ENCODE peak calls at places on chromosomes 13 and 19, in five cellular contexts. T, D, H, X and Z are unnamed samples.

GRCh38 chr19:10748195-10748923 is 30.5 kb downstream of the DNM2 start:
- DNase-seq in D (no peak), H (no peak), X (no peak), T (no peak), Z (no peak)

GRCh38 chr13:47332149-47332548 is 435.3 kb upstream of the HTR2A start:
- DNase-seq in H (no peak), D (no peak), T (no peak), X (no peak), Z (no peak)

GRCh38 chr19:13342672-13343071 is 163.6 kb downstream of the CACNA1A start:
- DNase-seq in T (no peak), X (no peak), D (no peak), H (no peak), Z (no peak)

GRCh38 chr13:70183041-70183440 is 74.8 kb upstream of the KLHL1 start:
- DNase-seq in D (peak; percentile 19), H (no peak), X (no peak), T (no peak), Z (no peak)

GRCh38 chr19:6819323-6819722 is 46.8 kb downstream of the VAV1 start:
- DNase-seq in D (no peak), H (no peak), T (no peak), X (no peak), Z (no peak)

GRCh38 chr13:42474954-42475353 is 99.0 kb upstream of the TNFSF11 start:
- DNase-seq in H (no peak), X (no peak), T (no peak), D (no peak), Z (peak; percentile 19)

GRCh38 chr19:32227561-32228165 is 117.7 kb upstream of the ZNF507 start:
- DNase-seq in H (no peak), D (no peak), T (no peak), X (peak; percentile 14), Z (no peak)

GRCh38 chr13:34137200-34137599 is 319.3 kb downstream of the RFC3 start:
- DNase-seq in T (no peak), X (no peak), D (no peak), H (no peak), Z (no peak)

GRCh38 chr13:97018029-97018819 is 23.9 kb upstream of the OXGR1 start:
- DNase-seq in H (peak; percentile 40), T (no peak), D (peak; percentile 39), X (peak; percentile 63), Z (peak; percentile 74)

GRCh38 chr19:16791942-16792341 is 37.3 kb upstream of the SIN3B start:
- DNase-seq in T (no peak), X (no peak), H (no peak), D (no peak), Z (peak; percentile 38)
- H3K4me1 ChIP-seq in T (no peaks in the 10 kb centered on the region), X (no peaks in the 10 kb centered on the region), H (no peaks in the 10 kb centered on the region), D (no peaks in the 10 kb centered on the region), Z (no peaks in the 10 kb centered on the region)

DNA sequence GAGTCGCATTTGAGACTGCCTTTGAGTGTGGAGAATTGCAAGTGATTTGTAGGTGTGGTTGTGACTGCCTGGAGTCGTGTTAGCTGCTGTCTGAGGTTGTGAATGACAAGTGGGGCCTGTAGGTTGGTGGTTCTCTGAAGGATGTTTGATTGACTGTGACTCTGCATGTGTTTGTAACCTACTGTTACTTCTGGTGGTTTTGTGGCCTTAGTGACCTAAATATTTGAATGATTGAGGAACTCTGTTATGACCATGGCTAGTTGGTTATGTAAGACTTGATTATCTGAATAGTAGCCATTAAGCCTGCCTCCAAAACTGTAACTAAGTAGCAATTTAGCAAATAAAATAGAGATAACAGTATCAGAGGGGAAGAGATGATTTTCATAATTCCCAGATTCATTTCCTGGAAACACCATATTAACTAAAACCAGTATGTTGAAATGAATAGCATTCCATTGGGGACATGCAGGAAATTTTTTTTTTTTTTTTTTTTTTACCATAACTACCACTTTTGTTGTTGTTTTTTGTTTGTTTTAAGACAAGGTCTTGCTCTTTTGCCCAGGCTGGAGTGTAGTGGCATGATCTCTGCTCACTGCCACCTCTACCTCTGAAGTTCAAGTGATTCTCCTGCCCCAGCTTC is 846 bp downstream of the ZNF382 start:
- DNase-seq in D (peak; percentile 23), H (no peak), X (peak; percentile 44), T (no peak), Z (no peak)
- H3K4me3 ChIP-seq in D (peak overlapping the region; percentile 49), H (no peak overlapping the region), X (peak overlapping the region; percentile 88), T (peak overlapping the region; percentile 59), Z (peak overlapping the region; percentile 71)

DNA sequence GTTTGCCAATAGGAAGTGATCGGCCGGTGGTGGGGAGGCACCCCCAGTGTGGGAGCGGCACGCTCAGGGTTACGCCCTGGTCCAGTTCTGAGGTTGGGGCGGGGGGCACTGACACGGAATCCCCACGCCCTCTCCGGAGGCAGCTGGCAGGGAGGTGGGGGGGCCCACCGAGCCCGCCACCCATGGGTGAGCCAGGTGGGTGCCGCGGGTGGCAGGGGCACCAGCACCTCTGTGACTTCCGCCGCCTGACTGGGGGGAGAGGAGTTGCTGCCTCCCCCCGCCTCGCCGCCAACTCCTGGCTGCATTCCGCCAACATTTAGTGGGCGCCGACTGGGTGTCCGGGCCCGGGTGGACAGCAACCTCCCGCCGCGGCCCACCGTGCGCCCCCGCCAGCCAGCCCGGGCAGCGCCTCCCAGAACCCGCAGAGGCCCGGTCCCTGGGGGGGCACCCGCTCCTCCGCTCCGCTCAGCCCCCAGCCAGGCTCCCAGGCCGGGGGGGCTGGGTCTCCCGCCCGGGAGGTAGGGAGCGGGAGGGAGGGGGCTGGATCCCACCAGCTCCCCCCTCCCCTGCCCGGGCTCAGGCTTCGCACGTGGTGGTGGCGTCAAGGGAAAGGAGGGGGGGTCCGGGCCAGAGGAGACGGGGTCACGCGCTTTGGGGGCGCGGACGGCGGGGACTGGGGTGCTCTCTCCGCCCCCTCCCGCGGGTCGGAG is 2.0 kb downstream of the ZBTB7A start:
- DNase-seq in H (peak; percentile 78), D (no peak), T (no peak), X (peak; percentile 62), Z (no peak)
- H3K4me1 ChIP-seq in H (peaks cover 55% of the 10 kb centered on the region), D (peaks cover 40% of the 10 kb centered on the region), T (peaks cover 35% of the 10 kb centered on the region), X (peaks cover 11% of the 10 kb centered on the region), Z (peaks cover 4% of the 10 kb centered on the region)

DNA sequence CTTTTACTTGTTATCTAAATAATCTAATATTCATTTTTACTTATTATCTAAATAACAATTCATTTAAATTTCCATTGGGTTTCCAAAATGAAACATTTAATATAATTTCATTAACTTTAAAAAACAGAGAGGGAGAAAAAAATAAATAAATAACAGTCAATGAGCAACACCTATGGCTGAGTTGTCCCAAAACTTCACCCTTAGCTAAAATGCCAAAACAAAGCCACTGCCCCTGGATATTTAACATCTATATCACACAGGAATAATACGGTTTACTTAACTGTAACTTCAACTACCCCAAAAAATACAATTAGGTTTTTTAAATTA is 570 bp downstream of the ELF1 start:
- DNase-seq in X (no peak), T (no peak), D (no peak), H (no peak), Z (no peak)
- H3K4me3 ChIP-seq in X (no peak overlapping the region), T (peak overlapping the region; percentile 31), D (peak overlapping the region; percentile 72), H (no peak overlapping the region), Z (peak overlapping the region; percentile 45)

GRCh38 chr13:99958402-99959126 is 13.0 kb downstream of the ZIC5 start:
- DNase-seq in D (no peak), X (no peak), T (no peak), H (no peak), Z (no peak)

GRCh38 chr13:99960663-99961440 is 10.7 kb downstream of the ZIC5 start:
- DNase-seq in T (no peak), X (no peak), D (no peak), H (no peak), Z (no peak)

GRCh38 chr13:99959127-99959529 is 12.4 kb downstream of the ZIC5 start:
- DNase-seq in X (no peak), D (no peak), H (no peak), T (no peak), Z (no peak)

GRCh38 chr13:99961634-99962033 is 9.9 kb downstream of the ZIC5 start:
- DNase-seq in X (no peak), T (no peak), D (no peak), H (no peak), Z (no peak)

DNA sequence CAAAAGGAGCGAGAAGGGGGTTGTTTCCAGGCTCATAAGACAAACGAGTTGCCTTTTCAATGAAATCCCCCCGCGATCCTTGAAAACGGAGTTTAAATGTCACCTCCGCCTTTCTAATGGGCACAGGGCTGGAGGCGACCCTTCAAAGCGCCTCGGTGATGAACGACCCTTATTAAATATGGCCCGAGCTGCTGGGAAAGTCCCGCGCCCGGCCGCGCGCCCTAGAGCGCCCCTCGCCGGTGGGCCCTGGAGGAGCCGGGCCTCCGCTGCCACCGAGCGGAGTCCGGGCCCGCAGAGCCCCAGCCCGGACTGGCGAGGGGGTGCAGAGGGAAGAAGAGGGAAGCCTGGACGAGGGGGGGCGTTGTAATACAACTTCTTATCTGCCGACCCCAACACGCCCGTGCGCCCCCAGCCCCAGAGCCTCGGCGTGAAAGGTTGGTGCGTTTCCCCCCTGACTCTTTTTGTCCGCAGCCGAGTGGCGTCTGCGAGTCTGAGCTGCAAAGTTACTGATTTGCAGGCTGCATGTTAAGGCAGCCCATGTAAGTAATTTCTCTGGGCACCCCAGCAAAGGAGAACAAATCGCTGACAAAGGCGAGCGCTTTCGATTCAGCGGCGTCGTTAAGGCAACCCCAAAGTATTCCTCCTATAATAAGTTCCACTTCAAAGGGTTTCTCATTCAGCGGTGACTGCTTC is 11.9 kb downstream of the ZIC5 start:
- DNase-seq in T (no peak), D (peak; percentile 23), H (no peak), X (no peak), Z (no peak)
- H3K4me1 ChIP-seq in T (peaks cover 7% of the 10 kb centered on the region), D (no peaks in the 10 kb centered on the region), H (peaks cover 28% of the 10 kb centered on the region), X (peaks cover 35% of the 10 kb centered on the region), Z (no peaks in the 10 kb centered on the region)

GRCh38 chr13:66405908-66406802 is 824.0 kb downstream of the PCDH9 start:
- DNase-seq in D (peak; percentile 22), H (no peak), T (peak; percentile 50), X (no peak), Z (peak; percentile 61)
- H3K4me3 ChIP-seq in D (no peak overlapping the region), H (no peak overlapping the region), T (no peak overlapping the region), X (no peak overlapping the region), Z (no peak overlapping the region)

DNA sequence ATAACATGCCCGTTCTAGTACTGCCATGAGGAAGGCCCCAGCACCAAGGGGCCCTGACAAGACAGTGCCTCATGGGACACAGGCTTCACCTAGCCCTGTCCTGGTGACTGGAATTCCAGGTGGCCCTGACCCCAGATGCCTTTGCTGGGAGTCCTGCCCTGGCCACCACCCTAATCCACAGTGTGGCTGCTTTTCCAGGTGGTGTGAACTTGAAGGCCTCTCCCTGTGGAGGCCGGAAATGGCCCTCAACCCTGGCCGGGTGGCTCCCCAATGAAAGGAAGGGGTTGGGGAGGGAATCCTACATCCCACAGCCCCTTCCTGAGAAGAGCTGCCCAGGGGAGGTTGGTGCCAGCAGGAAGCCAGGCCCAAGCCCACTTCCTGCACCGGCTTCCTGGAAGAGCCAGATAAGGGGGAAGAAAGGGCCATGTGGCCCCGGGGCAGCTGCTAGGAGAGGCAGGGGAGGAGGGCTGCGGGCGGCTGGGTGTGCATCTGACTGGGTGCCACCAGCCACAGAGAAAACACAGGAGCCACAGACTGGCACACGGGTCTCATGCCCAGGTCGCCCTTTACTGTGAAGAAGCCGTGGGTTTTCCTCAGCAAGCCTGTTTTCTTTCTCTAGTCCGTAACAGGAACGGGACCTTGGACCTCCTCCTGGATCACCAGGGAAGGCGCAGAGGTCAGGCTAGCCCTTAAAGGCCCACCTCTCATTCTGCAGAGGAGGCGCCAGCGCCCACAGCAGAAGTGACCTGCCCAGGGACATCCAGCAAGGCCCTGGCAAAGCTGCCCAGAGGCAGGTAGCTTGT is 4.7 kb downstream of the LSM4 start:
- DNase-seq in T (no peak), X (no peak), H (no peak), D (no peak), Z (no peak)
- H3K4me1 ChIP-seq in T (no peaks in the 10 kb centered on the region), X (no peaks in the 10 kb centered on the region), H (peaks cover 49% of the 10 kb centered on the region), D (peaks cover 8% of the 10 kb centered on the region), Z (peaks cover 31% of the 10 kb centered on the region)